ENCODE peak calls at places on chromosomes 6 and 20, in five cellular contexts. C is IMR-90, Y is GM12878, O is K562, G is HepG2. I is an unnamed sample.

GRCh38 chr20:35207950-35208611 is 18.4 kb upstream of the MMP24 start:
- DNase-seq in Y (peak), C (peak), O (peak), G (peak), I (peak)

GRCh38 chr6:160950507-160950906 is 41.1 kb upstream of the MAP3K4 start:
- DNase-seq in Y (no peak), G (no peak), C (peak), O (no peak), I (no peak)

GRCh38 chr20:7879883-7880282 is 60.4 kb downstream of the HAO1 start:
- DNase-seq in G (peak), Y (no peak), C (peak), O (no peak), I (no peak)

GRCh38 chr20:47992021-47992467 is 206.8 kb upstream of the SULF2 start:
- DNase-seq in O (no peak), Y (no peak), C (no peak), G (no peak), I (no peak)

GRCh38 chr6:14092861-14093789 is 24.4 kb upstream of the CD83 start:
- DNase-seq in C (no peak), Y (no peak), O (no peak), G (no peak), I (no peak)

GRCh38 chr6:144953552-144954240 is 668.6 kb downstream of the UTRN start:
- DNase-seq in C (peak), G (no peak), Y (no peak), O (no peak), I (no peak)

GRCh38 chr6:53796791-53797190 is 2.0 kb downstream of the LRRC1 start:
- DNase-seq in C (no peak), O (no peak), G (no peak), Y (no peak), I (no peak)

GRCh38 chr6:111918825-111919224 is 45.6 kb upstream of the FYN start:
- DNase-seq in O (no peak), C (peak), Y (no peak), G (no peak), I (no peak)

GRCh38 chr6:159490298-159490937 is 202.6 kb downstream of the SOD2 start:
- DNase-seq in G (no peak), C (no peak), Y (no peak), O (no peak), I (no peak)

GRCh38 chr6:140082867-140083297 is 708.4 kb upstream of the CITED2 start:
- DNase-seq in Y (no peak), C (peak), G (no peak), O (peak), I (no peak)

GRCh38 chr6:166608819-166609218 is 18.2 kb downstream of the RPS6KA2 start:
- DNase-seq in G (no peak), O (no peak), Y (no peak), C (peak), I (no peak)

GRCh38 chr6:90230547-90231240 is 65.9 kb downstream of the BACH2 start:
- DNase-seq in C (no peak), G (no peak), O (no peak), Y (no peak), I (no peak)

GRCh38 chr6:45966797-45967196 is 48.9 kb downstream of the CLIC5 start:
- DNase-seq in Y (no peak), C (no peak), G (no peak), O (no peak), I (no peak)

GRCh38 chr20:37486186-37486999 is 34.7 kb upstream of the NNAT start:
- DNase-seq in Y (no peak), C (no peak), G (no peak), O (no peak), I (no peak)

GRCh38 chr6:109478848-109479624 is 4.0 kb downstream of the ZBTB24 start:
- DNase-seq in Y (no peak), C (no peak), G (peak), O (no peak), I (no peak)

GRCh38 chr20:51236396-51236795 is 213.5 kb upstream of the KCNG1 start:
- DNase-seq in C (peak), O (no peak), G (no peak), Y (no peak), I (no peak)

GRCh38 chr6:168097621-168098430 is 18.8 kb upstream of the FRMD1 start:
- DNase-seq in O (no peak), Y (no peak), C (no peak), G (no peak), I (peak)

GRCh38 chr6:116101298-116101718 is 655 bp downstream of the NT5DC1 start:
- DNase-seq in C (no peak), Y (no peak), G (no peak), O (peak), I (no peak)

GRCh38 chr20:37992802-37993538 is 40.3 kb downstream of the TTI1 start:
- DNase-seq in G (peak), O (peak), Y (no peak), C (peak), I (peak)

GRCh38 chr20:16620961-16621360 is 47.7 kb upstream of the KIF16B start:
- DNase-seq in O (no peak), Y (no peak), C (no peak), G (no peak), I (no peak)

GRCh38 chr6:36912583-36912982 is 26.8 kb downstream of the C6orf89 start:
- DNase-seq in G (no peak), C (peak), Y (peak), O (no peak), I (no peak)

GRCh38 chr6:113588646-113589045 is 268.5 kb upstream of the MARCKS start:
- DNase-seq in G (no peak), O (no peak), C (no peak), Y (no peak), I (no peak)

GRCh38 chr6:41373367-41373918 is 38.0 kb downstream of the NCR2 start:
- DNase-seq in G (no peak), C (no peak), O (no peak), Y (no peak), I (peak)

GRCh38 chr6:167703781-167704180 is 122.9 kb upstream of the AFDN start:
- DNase-seq in G (no peak), Y (no peak), O (no peak), C (no peak), I (no peak)

GRCh38 chr6:157513004-157513603 is 132.1 kb downstream of the ZDHHC14 start:
- DNase-seq in O (peak), C (peak), G (peak), Y (no peak), I (no peak)

GRCh38 chr6:87066449-87067288 is 28.2 kb downstream of the CGA start:
- DNase-seq in G (peak), Y (peak), C (peak), O (peak), I (peak)

DNA sequence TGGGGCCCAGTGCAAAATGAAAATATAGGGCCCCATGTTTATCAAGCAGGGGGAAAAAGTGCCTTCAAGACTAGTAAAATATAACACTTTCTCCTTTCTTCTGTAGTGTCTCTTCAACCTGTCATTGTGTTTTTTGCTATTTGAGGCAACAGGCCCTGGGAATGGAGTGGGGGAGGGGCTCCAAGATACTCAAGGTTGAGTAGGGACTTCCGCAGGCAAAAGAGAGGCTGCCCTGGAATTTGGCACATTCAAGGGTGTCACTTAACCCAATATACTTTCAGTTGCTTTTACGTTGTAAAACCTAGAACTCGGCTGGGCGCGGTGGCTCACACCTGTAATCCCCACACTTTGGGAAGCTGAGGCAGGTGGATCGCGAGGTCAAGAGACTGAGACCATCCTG is 154.9 kb downstream of the ALDH8A1 start:
- DNase-seq in O (no peak), G (no peak), Y (no peak), C (no peak), I (no peak)
- TF ChIP-seq MXI1 in O (no peak), G (no peak), Y (no peak), C (no peak), I (no peak)

DNA sequence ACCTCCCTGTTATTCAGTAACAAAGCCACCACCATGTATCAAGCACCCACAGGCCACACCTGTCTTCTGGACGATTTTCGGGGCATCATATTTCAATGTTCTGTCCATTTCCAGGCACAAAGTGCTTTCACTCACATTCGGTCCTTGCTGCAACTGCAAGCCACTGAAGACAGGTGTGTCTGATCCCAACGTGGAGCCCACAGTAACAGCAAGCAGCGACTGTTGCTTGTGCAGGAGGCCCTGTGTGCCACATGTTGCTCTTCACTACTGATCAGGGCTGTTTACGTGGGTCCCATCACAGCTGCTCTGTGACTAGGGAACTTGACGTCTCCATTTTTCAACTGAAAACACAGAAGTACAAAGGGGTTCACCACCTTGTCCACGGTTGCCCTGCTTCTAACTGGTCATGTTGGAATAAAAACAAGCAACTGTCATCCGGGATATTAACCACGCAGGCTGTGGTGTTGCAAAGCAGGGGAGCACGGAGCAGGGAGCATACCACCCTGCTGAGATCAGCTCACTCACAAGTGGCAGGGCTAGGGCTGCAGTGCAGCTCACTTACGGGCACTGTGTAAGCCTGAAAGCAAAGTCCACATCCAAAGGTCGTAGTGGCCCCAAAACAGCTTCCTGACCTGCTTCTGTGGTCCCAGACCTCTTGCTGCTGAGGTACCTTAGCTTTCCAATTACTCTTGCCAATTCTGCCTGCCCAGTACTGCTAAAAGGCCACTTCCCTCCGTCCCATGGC is 105.9 kb upstream of the DUSP22 start:
- DNase-seq in O (no peak), C (peak), G (peak), Y (no peak), I (no peak)
- TF ChIP-seq CTCF in O (no peak), C (no peak), G (no peak), Y (no peak), I (no peak)

GRCh38 chr6:27188206-27188884 is 59.2 kb upstream of the PRSS16 start:
- DNase-seq in C (peak), G (peak), Y (peak), O (peak), I (peak)

GRCh38 chr6:27183082-27183832 is 64.2 kb upstream of the PRSS16 start:
- DNase-seq in C (no peak), O (no peak), Y (no peak), G (no peak), I (no peak)

GRCh38 chr6:27188885-27189418 is 58.5 kb upstream of the PRSS16 start:
- DNase-seq in O (peak), G (peak), C (peak), Y (peak), I (peak)
- TF ChIP-seq MXI1 in O (no peak), G (no peak), C (no peak), Y (no peak), I (peak)

GRCh38 chr20:45470939-45471338 is 1.4 kb downstream of the WFDC2 start:
- DNase-seq in O (peak), Y (no peak), C (no peak), G (no peak), I (no peak)
- TF ChIP-seq CTCF in O (peak), Y (peak), C (peak), G (peak), I (no peak)

GRCh38 chr6:150587637-150588036 is 12.0 kb upstream of the PLEKHG1 start:
- DNase-seq in C (no peak), Y (no peak), G (no peak), O (no peak), I (no peak)

GRCh38 chr6:150584065-150584464 is 15.6 kb upstream of the PLEKHG1 start:
- DNase-seq in C (no peak), G (no peak), O (no peak), Y (no peak), I (no peak)

GRCh38 chr6:150584596-150584995 is 15.1 kb upstream of the PLEKHG1 start:
- DNase-seq in O (no peak), G (no peak), Y (no peak), C (no peak), I (no peak)

GRCh38 chr6:150588862-150589499 is 10.7 kb upstream of the PLEKHG1 start:
- DNase-seq in Y (no peak), O (no peak), G (no peak), C (no peak), I (no peak)

DNA sequence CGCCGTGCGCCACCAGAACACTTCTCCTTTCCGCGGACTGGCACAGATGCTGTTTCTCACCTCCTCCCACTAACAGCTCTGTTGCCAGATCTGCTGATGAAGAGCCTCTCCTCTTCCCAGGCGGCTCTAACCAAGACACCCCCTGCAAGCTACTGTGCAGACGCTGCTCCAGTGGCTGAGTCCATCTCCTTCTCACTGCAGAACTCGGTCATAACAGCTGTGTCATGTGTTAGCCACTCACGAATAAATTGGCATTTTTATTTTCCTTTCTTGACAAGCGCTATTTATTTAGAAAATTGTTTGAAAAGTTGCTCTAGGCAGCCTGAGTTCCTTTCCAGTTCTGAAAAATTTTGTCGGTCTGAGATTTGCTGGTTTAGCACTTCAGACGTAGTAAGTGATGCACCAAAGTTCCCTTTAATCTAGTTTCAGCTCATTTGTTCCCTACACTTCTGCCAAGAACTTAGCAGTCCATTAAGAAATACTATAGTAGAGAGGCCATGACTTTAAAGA is 12.8 kb upstream of the PLEKHG1 start:
- DNase-seq in G (no peak), O (no peak), C (no peak), Y (no peak), I (no peak)
- TF ChIP-seq MXI1 in G (no peak), O (no peak), C (no peak), Y (no peak), I (no peak)

GRCh38 chr6:124907596-124907995 is 54.6 kb upstream of the RNF217 start:
- DNase-seq in G (no peak), O (no peak), C (no peak), Y (no peak), I (no peak)

GRCh38 chr6:124917769-124918168 is 44.5 kb upstream of the RNF217 start:
- DNase-seq in Y (no peak), C (no peak), G (no peak), O (no peak), I (no peak)

GRCh38 chr6:124913056-124913455 is 49.2 kb upstream of the RNF217 start:
- DNase-seq in G (no peak), O (no peak), C (no peak), Y (no peak), I (no peak)
- TF ChIP-seq CTCF in G (no peak), O (no peak), C (no peak), Y (no peak), I (no peak)

DNA sequence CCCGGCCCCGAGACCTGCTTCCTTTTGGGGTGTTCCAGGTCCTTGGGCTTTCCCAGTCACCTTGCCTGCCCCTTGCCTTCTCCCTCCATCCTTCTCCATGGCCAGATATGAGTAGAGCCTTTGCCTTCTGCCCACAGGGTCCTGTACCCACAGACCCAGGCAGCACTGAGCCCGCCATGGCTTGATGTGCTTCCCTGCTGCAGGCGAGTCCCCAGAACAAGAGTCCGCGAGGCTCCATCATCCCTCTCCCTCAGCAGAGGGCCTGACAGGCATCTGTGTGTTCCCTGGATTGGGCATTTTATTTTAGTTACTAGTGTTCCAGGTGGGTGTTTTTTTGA is 21.9 kb downstream of the PYGB start:
- DNase-seq in G (no peak), O (no peak), C (no peak), Y (no peak), I (no peak)
- TF ChIP-seq MXI1 in G (no peak), O (no peak), C (no peak), Y (no peak), I (no peak)

GRCh38 chr20:19073584-19074198 is 138.8 kb upstream of the SLC24A3 start:
- DNase-seq in Y (no peak), G (peak), C (no peak), O (peak), I (peak)
- TF ChIP-seq CTCF in Y (peak), G (peak), C (no peak), O (peak), I (peak)

I was measured in SK-N-SH.